ENCODE peak calls at places on chromosomes 11 and 22, in four cellular contexts. E is pancreas, J is heart right ventricle, A is AG04450. H is an unnamed sample. For H3K9me3, the result is how much of the 10 kb centered on the place peaks cover.

GRCh38 chr11:2451916-2452694 is 7.3 kb downstream of the KCNQ1 start:
- DNase-seq in E (peak), J (no peak), A (no peak), H (no peak)

GRCh38 chr22:47144791-47145425 is 382.5 kb downstream of the TBC1D22A start:
- DNase-seq in E (peak), J (no peak), A (no peak), H (no peak)

GRCh38 chr11:11505190-11505589 is 116.6 kb downstream of the GALNT18 start:
- DNase-seq in E (no peak), J (no peak), A (no peak), H (no peak)

GRCh38 chr22:30705710-30706651 is 11.3 kb downstream of the OSBP2 start:
- DNase-seq in E (no peak), J (no peak), A (peak), H (no peak)

GRCh38 chr22:19942071-19942885 is 660 bp upstream of the TXNRD2 start:
- DNase-seq in E (peak), J (no peak), A (no peak), H (no peak)

GRCh38 chr11:47388697-47389576 is 10.6 kb upstream of the SPI1 start:
- DNase-seq in E (no peak), J (no peak), A (no peak), H (no peak)

GRCh38 chr11:106585061-106585460 is 433.2 kb downstream of the GUCY1A2 start:
- DNase-seq in E (no peak), J (no peak), A (no peak), H (no peak)

GRCh38 chr11:12148882-12149281 is 38.5 kb downstream of the MICAL2 start:
- DNase-seq in E (no peak), J (no peak), A (no peak), H (no peak)

GRCh38 chr11:61732705-61733104 is 19.7 kb upstream of the MYRF start:
- DNase-seq in E (no peak), J (no peak), A (no peak), H (no peak)

GRCh38 chr11:118142809-118143208 is 9.8 kb downstream of the SCN4B start:
- DNase-seq in E (no peak), J (no peak), A (no peak), H (no peak)

DNA sequence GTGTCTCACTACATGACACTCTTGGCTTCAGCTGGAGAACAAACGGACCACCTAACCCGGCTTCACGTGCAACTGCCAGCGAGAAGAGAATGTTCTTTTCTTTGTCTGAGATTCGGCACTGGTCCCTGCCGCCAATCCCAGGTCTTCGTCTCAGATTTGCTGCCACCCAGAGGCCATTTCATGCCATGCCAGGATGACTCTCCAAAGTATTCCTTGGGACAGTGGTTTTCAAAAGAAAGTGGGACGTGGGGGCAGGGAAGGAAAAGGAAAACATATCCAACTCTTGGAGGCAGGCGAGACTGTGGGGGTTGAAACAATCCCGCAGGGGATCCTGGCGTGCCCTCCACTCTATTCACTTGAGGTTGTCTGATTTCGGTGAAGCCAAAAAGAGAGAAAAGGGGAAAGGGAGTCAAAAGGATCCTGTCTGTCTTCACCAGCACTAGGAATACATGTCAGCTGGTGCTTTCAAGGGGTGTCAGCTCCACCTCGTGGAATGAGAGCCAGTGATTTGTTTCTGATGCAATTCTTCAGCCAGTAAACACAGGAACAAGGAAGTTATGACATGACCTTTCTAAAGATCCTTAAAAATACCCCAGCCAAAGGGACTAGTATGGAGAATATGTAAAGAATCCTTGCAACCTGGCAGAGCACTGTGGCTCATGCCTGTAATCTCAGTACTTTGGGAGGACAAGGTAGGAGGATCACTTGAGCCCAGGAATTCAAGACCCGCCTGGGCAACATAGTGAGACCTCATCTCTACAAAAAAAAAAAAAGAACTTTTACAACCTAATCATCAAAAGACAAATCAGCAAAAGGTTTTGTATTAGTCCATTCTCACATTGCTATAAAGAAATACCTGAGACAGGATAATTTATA is 41.0 kb upstream of the APLNR start:
- DNase-seq in E (peak), J (peak), A (peak), H (no peak)
- H3K27ac ChIP-seq in E (no peak), J (peak), A (peak), H (no peak)

DNA sequence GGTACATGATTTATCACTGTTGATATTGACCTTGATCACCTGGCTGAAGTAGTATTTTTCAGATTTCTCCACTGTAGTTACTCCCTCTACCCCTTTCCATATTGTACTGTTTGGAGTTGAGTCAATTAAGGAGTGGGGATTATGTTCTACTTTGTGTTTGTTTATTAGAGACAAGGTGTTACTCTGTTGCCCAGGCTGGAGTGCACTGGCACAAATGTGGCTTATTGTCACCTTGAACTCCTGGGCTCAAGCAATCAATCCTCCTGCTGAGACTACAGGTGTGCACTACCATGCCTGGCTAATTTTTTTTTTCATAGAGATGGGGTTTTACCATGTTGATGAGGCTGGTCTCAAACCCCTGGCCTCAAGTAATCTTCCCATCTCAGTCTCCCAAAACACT is 85.3 kb upstream of the CCDC90B start:
- DNase-seq in E (no peak), J (no peak), A (no peak), H (no peak)
- H3K9me3 ChIP-seq in E (under half), J (under half), A (under half), H (under half)

GRCh38 chr22:40007826-40008710 is 13.3 kb downstream of the FAM83F start:
- DNase-seq in E (no peak), J (no peak), A (no peak), H (no peak)

GRCh38 chr22:40009953-40010751 is 15.4 kb downstream of the FAM83F start:
- DNase-seq in E (no peak), J (no peak), A (no peak), H (no peak)

GRCh38 chr22:40008726-40009125 is 14.0 kb downstream of the FAM83F start:
- DNase-seq in E (no peak), J (no peak), A (no peak), H (no peak)

GRCh38 chr22:40009231-40009769 is 14.5 kb downstream of the FAM83F start:
- DNase-seq in E (no peak), J (no peak), A (no peak), H (no peak)

GRCh38 chr22:40010752-40011145 is 16.0 kb downstream of the FAM83F start:
- DNase-seq in E (no peak), J (no peak), A (no peak), H (no peak)
- H3K4me3 ChIP-seq in E (no peak), J (no peak), A (no peak), H (no peak)

DNA sequence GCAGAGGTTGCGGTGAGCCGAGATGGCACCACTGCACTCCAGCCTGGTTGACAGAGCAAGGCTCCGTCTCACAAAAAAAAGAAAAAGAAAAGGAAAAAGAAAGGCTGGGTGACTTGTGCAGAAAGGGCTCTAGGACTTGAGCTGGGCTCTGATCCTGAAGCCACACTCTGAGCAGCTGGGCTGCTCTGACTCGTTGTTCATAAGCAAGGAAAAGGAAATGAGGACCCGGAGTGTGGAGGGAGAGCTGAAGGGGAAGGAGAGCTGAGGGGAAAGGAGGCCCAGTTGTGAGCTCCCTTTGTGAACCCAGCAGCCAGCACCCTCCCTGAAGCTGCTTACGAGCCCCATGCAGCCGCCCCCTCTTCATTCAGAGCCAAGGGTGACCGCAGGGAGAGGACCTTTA is 12.4 kb upstream of the SH3BP1 start:
- DNase-seq in E (no peak), J (no peak), A (no peak), H (no peak)
- H3K27ac ChIP-seq in E (no peak), J (peak), A (no peak), H (peak)

GRCh38 chr22:10961043-10961860 is 4566.7 kb upstream of the OR11H1 start:
- DNase-seq in E (peak), J (no peak), A (no peak), H (no peak)
- H3K9me3 ChIP-seq in E (under half), J (half or more), A (under half), H (under half)

GRCh38 chr22:25747245-25747944 is 5.4 kb downstream of the MYO18B start:
- DNase-seq in E (no peak), J (no peak), A (peak), H (no peak)

GRCh38 chr22:25742918-25743708 is 1.1 kb downstream of the MYO18B start:
- DNase-seq in E (no peak), J (no peak), A (no peak), H (no peak)

GRCh38 chr22:25746012-25746373 is 4.0 kb downstream of the MYO18B start:
- DNase-seq in E (no peak), J (no peak), A (no peak), H (no peak)

GRCh38 chr22:25745341-25746011 is 3.5 kb downstream of the MYO18B start:
- DNase-seq in E (no peak), J (no peak), A (no peak), H (no peak)

GRCh38 chr22:25744694-25745093 is 2.7 kb downstream of the MYO18B start:
- DNase-seq in E (no peak), J (no peak), A (no peak), H (no peak)
- H3K4me3 ChIP-seq in E (no peak), J (peak), A (no peak), H (no peak)

DNA sequence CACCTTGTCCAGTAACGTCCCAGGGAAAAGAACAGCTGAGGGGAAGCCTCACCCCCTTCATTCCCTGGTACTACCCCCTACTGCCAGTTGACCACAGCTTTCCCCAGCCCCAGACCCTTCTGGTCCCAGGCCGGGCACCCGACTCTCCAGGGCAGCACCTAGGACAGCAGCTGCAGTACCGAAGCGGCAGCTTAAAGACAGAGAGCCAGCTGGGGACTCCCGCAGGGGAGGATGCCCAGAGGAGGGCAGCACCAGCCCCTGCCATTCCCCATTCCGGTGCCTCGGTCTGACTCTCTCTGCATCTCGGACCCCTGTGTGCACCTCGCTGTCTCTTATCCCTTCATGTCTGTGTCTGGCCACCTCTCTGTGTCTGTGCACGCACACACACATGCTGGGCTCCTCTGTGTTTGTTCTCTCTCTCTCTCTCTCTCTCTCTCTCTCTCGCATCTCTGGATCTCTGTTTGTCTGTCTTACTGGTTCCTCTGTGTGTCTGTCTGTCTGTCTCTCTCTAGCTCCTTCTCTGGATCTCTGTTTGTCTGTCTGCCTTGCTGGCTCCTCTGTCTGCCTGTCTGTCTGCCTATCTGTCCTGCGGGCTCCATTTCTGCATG is 9.4 kb downstream of the IGSF9B start:
- DNase-seq in E (peak), J (peak), A (no peak), H (peak)
- H3K27ac ChIP-seq in E (no peak), J (peak), A (no peak), H (peak)

GRCh38 chr22:49710746-49711145 is 116.9 kb downstream of the BRD1 start:
- DNase-seq in E (no peak), J (no peak), A (no peak), H (no peak)
- H3K9me3 ChIP-seq in E (under half), J (under half), A (under half), H (under half)